ENCODE peak calls at places on chromosomes 7 and 10, in nine cellular contexts. F, E, U, I, V, S, Q, B and L are unnamed samples.

GRCh38 chr7:104981671-104982036 is 32.4 kb upstream of the KMT2E start:
- DNase-seq in F (no peak), E (no peak), U (no peak), I (no peak), V (no peak), S (no peak), Q (peak; percentile 22), B (no peak), L (no peak)

GRCh38 chr7:41027428-41028115 is 675.3 kb downstream of the INHBA start:
- DNase-seq in F (peak; percentile 99), E (no peak), U (peak; percentile 98), I (no peak), V (no peak), S (peak; percentile 96), Q (no peak), B (no peak), L (no peak)

GRCh38 chr7:28672397-28672797 is 260.1 kb downstream of the CREB5 start:
- DNase-seq in F (no peak), E (peak; percentile 54), U (no peak), I (no peak), V (no peak), S (no peak), Q (no peak), B (no peak), L (peak; percentile 89)

GRCh38 chr7:24980695-24981543 is 941 bp upstream of the OSBPL3 start:
- DNase-seq in F (peak; percentile 50), E (no peak), U (peak; percentile 65), I (peak; percentile 6), V (peak; percentile 53), S (peak; percentile 53), Q (no peak), B (no peak), L (peak; percentile 57)

GRCh38 chr7:130894146-130895005 is 160.4 kb upstream of the KLF14 start:
- DNase-seq in F (no peak), E (no peak), U (peak; percentile 68), I (no peak), V (peak; percentile 13), S (peak; percentile 87), Q (no peak), B (no peak), L (peak; percentile 10)

GRCh38 chr7:150967332-150967731 is 10.8 kb downstream of the KCNH2 start:
- DNase-seq in F (no peak), E (no peak), U (no peak), I (no peak), V (no peak), S (no peak), Q (no peak), B (no peak), L (no peak)

GRCh38 chr10:25257646-25258045 is 82.8 kb downstream of the GPR158 start:
- DNase-seq in F (no peak), E (no peak), U (no peak), I (no peak), V (no peak), S (no peak), Q (no peak), B (no peak), L (no peak)

GRCh38 chr7:74575083-74575803 is 82.3 kb upstream of the GTF2I start:
- DNase-seq in F (peak; percentile 44), E (no peak), U (peak; percentile 33), I (no peak), V (no peak), S (peak; percentile 78), Q (no peak), B (no peak), L (no peak)

GRCh38 chr7:16636533-16637173 is 8.9 kb downstream of the ANKMY2 start:
- DNase-seq in F (peak; percentile 92), E (no peak), U (no peak), I (no peak), V (no peak), S (peak; percentile 50), Q (no peak), B (no peak), L (no peak)

GRCh38 chr7:20141666-20142065 is 75.5 kb downstream of the MACC1 start:
- DNase-seq in F (no peak), E (no peak), U (no peak), I (no peak), V (peak; percentile 27), S (peak; percentile 72), Q (no peak), B (no peak), L (peak; percentile 95)

GRCh38 chr10:15370212-15370740 is 813 bp downstream of the FAM171A1 start:
- DNase-seq in F (peak; percentile 23), E (no peak), U (peak; percentile 33), I (peak; percentile 6), V (peak; percentile 12), S (peak; percentile 25), Q (no peak), B (peak; percentile 25), L (peak; percentile 50)

GRCh38 chr10:126949161-126949503 is 43.9 kb downstream of the DOCK1 start:
- DNase-seq in F (no peak), E (no peak), U (no peak), I (no peak), V (no peak), S (no peak), Q (no peak), B (no peak), L (no peak)

GRCh38 chr7:132930881-132931280 is 151.0 kb downstream of the CHCHD3 start:
- DNase-seq in F (no peak), E (peak; percentile 9), U (peak; percentile 2), I (no peak), V (no peak), S (no peak), Q (peak; percentile 48), B (no peak), L (peak; percentile 32)

GRCh38 chr7:43639858-43640491 is 57.1 kb downstream of the STK17A start:
- DNase-seq in F (peak; percentile 86), E (peak; percentile 58), U (peak; percentile 57), I (no peak), V (peak; percentile 83), S (peak; percentile 96), Q (no peak), B (no peak), L (peak; percentile 99)

GRCh38 chr10:50550291-50550839 is 73.4 kb downstream of the SGMS1 start:
- DNase-seq in F (peak; percentile 25), E (peak; percentile 15), U (no peak), I (no peak), V (no peak), S (no peak), Q (no peak), B (no peak), L (no peak)

GRCh38 chr7:132138817-132139216 is 437.5 kb downstream of the PLXNA4 start:
- DNase-seq in F (no peak), E (no peak), U (no peak), I (no peak), V (no peak), S (peak; percentile 34), Q (no peak), B (no peak), L (peak; percentile 7)

GRCh38 chr10:63700209-63700934 is 179.2 kb downstream of the REEP3 start:
- DNase-seq in F (peak; percentile 98), E (no peak), U (peak; percentile 97), I (no peak), V (peak; percentile 14), S (peak; percentile 98), Q (no peak), B (no peak), L (peak; percentile 20)

GRCh38 chr7:35792472-35793224 is 8.2 kb upstream of the SEPTIN7 start:
- DNase-seq in F (no peak), E (no peak), U (no peak), I (no peak), V (peak; percentile 43), S (peak; percentile 40), Q (no peak), B (no peak), L (no peak)

GRCh38 chr7:54841772-54842707 is 83.0 kb upstream of the SEC61G start:
- DNase-seq in F (peak; percentile 80), E (peak; percentile 23), U (peak; percentile 29), I (no peak), V (no peak), S (peak; percentile 91), Q (peak; percentile 57), B (no peak), L (no peak)

GRCh38 chr7:44736896-44737295 is 11.8 kb upstream of the ZMIZ2 start:
- DNase-seq in F (no peak), E (no peak), U (no peak), I (no peak), V (no peak), S (no peak), Q (no peak), B (no peak), L (no peak)